ENCODE peak calls at places on chromosomes 11 and 22, in six cellular contexts. One of them, this sample, is unnamed.

GRCh38 chr11:76209671-76209955 is 3.3 kb upstream of the WNT11 start:
- DNase-seq in tibial nerve: no peak
- DNase-seq in sigmoid colon: no peak
- DNase-seq in GM12891: no peak
- DNase-seq in heart left ventricle: no peak
- DNase-seq in body of pancreas: no peak
- DNase-seq in this sample: no peak

GRCh38 chr22:31344369-31345330 is 1.5 kb downstream of the PATZ1 start:
- DNase-seq in tibial nerve: peak
- DNase-seq in GM12891: no peak
- DNase-seq in heart left ventricle: peak
- DNase-seq in body of pancreas: peak
- DNase-seq in sigmoid colon: peak
- DNase-seq in this sample: peak

GRCh38 chr11:35261197-35261596 is 122.2 kb downstream of the CD44 start:
- DNase-seq in tibial nerve: no peak
- DNase-seq in sigmoid colon: no peak
- DNase-seq in body of pancreas: no peak
- DNase-seq in GM12891: no peak
- DNase-seq in heart left ventricle: no peak
- DNase-seq in this sample: no peak

GRCh38 chr11:122804161-122804560 is 34.1 kb upstream of the CRTAM start:
- DNase-seq in GM12891: no peak
- DNase-seq in sigmoid colon: no peak
- DNase-seq in tibial nerve: no peak
- DNase-seq in body of pancreas: no peak
- DNase-seq in heart left ventricle: no peak
- DNase-seq in this sample: no peak

GRCh38 chr11:134488512-134488911 is 76.5 kb upstream of the B3GAT1 start:
- DNase-seq in tibial nerve: no peak
- DNase-seq in body of pancreas: no peak
- DNase-seq in sigmoid colon: no peak
- DNase-seq in GM12891: no peak
- DNase-seq in heart left ventricle: no peak
- DNase-seq in this sample: peak

GRCh38 chr22:30262917-30263741 is 3.5 kb downstream of the OSM start:
- DNase-seq in heart left ventricle: peak
- DNase-seq in sigmoid colon: peak
- DNase-seq in GM12891: peak
- DNase-seq in tibial nerve: peak
- DNase-seq in body of pancreas: peak
- DNase-seq in this sample: peak

GRCh38 chr11:70434813-70435300 is 36.5 kb downstream of the CTTN start:
- DNase-seq in sigmoid colon: no peak
- DNase-seq in tibial nerve: no peak
- DNase-seq in heart left ventricle: no peak
- DNase-seq in body of pancreas: no peak
- DNase-seq in GM12891: no peak
- DNase-seq in this sample: no peak

GRCh38 chr11:34609850-34610249 is 11.0 kb upstream of the EHF start:
- DNase-seq in body of pancreas: no peak
- DNase-seq in heart left ventricle: no peak
- DNase-seq in GM12891: no peak
- DNase-seq in tibial nerve: no peak
- DNase-seq in sigmoid colon: no peak
- DNase-seq in this sample: no peak

GRCh38 chr11:33135216-33135615 is 26.1 kb downstream of the CSTF3 start:
- DNase-seq in sigmoid colon: no peak
- DNase-seq in GM12891: no peak
- DNase-seq in tibial nerve: no peak
- DNase-seq in heart left ventricle: no peak
- DNase-seq in body of pancreas: no peak
- DNase-seq in this sample: no peak

GRCh38 chr11:121437018-121437685 is 15.0 kb upstream of the SORL1 start:
- DNase-seq in GM12891: no peak
- DNase-seq in sigmoid colon: no peak
- DNase-seq in tibial nerve: peak
- DNase-seq in heart left ventricle: no peak
- DNase-seq in body of pancreas: peak
- DNase-seq in this sample: peak

GRCh38 chr11:75237050-75237449 is 3.5 kb upstream of the TPBGL start:
- DNase-seq in tibial nerve: no peak
- DNase-seq in sigmoid colon: no peak
- DNase-seq in heart left ventricle: no peak
- DNase-seq in body of pancreas: no peak
- DNase-seq in GM12891: no peak
- DNase-seq in this sample: no peak

GRCh38 chr22:23762866-23763578 is at the start of gene C22orf15:
- DNase-seq in GM12891: no peak
- DNase-seq in sigmoid colon: no peak
- DNase-seq in body of pancreas: no peak
- DNase-seq in heart left ventricle: no peak
- DNase-seq in tibial nerve: no peak
- DNase-seq in this sample: no peak
- TF ChIP-seq POLR2A in GM12891: no peak
- TF ChIP-seq POLR2A in sigmoid colon: no peak
- TF ChIP-seq POLR2A in body of pancreas: no peak
- TF ChIP-seq POLR2A in heart left ventricle: no peak
- TF ChIP-seq POLR2A in tibial nerve: no peak
- TF ChIP-seq POLR2A in this sample: no peak

GRCh38 chr11:235998-236773 is at the start of gene SIRT3:
- DNase-seq in GM12891: peak
- DNase-seq in sigmoid colon: peak
- DNase-seq in heart left ventricle: peak
- DNase-seq in body of pancreas: peak
- DNase-seq in tibial nerve: peak
- DNase-seq in this sample: peak
- TF ChIP-seq POLR2A in GM12891: peak
- TF ChIP-seq POLR2A in sigmoid colon: peak
- TF ChIP-seq POLR2A in heart left ventricle: peak
- TF ChIP-seq POLR2A in body of pancreas: peak
- TF ChIP-seq POLR2A in tibial nerve: no peak
- TF ChIP-seq POLR2A in this sample: no peak

DNA sequence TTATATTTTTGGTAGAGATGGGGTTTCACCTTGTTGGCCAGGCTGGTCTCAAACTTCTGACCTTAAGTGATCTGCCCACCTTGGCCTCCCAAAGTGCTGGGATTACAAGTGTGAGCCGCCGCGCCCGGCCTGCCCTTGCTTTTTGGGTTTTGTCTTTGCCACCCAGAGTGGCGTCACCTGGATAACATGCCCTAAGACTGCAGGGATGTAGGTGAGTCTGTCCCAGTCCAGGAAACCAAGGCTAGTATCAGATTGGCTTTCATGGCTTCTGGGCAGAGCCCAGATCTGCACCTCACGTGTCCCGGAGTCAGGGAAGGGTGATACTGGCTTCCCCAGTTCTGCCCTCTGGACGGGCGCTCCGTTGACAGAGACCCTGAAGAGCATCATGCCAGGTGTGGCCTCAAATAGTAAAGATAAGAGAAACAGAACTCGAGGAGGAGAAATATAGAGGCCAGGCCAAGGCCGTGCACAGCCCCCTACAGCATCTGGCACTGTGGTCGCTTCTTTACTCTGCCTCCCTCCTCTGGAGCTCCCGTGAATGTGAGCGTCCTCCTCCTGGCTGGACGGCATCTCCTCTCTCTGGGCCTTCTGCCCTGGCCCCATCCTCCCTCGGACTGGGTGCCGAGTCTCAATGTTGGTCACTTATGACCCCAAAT is 7.8 kb upstream of the APOBEC3B start:
- DNase-seq in GM12891: no peak
- DNase-seq in heart left ventricle: no peak
- DNase-seq in body of pancreas: no peak
- DNase-seq in sigmoid colon: no peak
- DNase-seq in tibial nerve: no peak
- DNase-seq in this sample: no peak
- TF ChIP-seq POLR2A in GM12891: no peak
- TF ChIP-seq POLR2A in heart left ventricle: no peak
- TF ChIP-seq POLR2A in body of pancreas: no peak
- TF ChIP-seq POLR2A in sigmoid colon: no peak
- TF ChIP-seq POLR2A in tibial nerve: no peak
- TF ChIP-seq POLR2A in this sample: no peak

GRCh38 chr22:49368976-49369725 is 458.5 kb downstream of the BRD1 start:
- DNase-seq in body of pancreas: no peak
- DNase-seq in heart left ventricle: no peak
- DNase-seq in tibial nerve: no peak
- DNase-seq in sigmoid colon: peak
- DNase-seq in GM12891: no peak
- DNase-seq in this sample: peak
- TF ChIP-seq POLR2A in body of pancreas: no peak
- TF ChIP-seq POLR2A in heart left ventricle: no peak
- TF ChIP-seq POLR2A in tibial nerve: no peak
- TF ChIP-seq POLR2A in sigmoid colon: no peak
- TF ChIP-seq POLR2A in GM12891: no peak
- TF ChIP-seq POLR2A in this sample: no peak

DNA sequence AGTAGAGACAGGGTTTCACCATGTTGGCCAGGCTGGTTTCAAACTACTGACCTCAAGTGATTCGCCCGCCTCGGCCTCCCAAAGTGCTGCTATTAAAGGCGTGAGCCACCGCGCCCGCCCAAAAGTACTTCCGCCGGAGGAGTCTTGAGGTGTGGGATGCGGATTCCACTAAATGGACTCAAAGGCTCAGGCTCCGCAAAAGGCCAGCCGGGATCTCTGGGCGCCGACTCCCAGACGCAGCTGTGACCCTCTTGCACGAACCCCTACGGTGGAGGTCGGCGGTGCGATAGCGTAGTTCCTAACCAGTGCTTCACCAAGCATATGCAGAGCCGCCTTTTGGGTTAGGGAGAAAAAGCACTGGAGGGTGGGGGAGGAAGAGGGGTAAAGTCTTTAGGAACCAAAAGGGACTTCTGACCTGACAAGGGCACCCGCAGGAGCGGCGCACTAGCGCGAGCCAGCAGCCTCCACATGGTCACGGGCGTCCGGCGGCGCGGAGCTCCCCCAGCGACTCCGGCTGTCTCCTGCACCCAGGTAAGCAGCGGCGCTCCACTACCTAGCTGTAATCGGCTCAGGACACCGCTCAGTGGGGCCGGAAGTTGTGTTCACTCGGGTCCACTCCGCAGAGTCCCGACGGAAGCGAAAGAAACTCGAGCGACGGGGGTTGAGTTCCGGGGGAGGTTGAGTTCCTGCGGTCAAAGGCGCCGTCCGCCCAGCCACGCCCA is at the start of gene MRPL16:
- DNase-seq in heart left ventricle: peak
- DNase-seq in body of pancreas: peak
- DNase-seq in sigmoid colon: peak
- DNase-seq in tibial nerve: peak
- DNase-seq in GM12891: peak
- DNase-seq in this sample: peak
- TF ChIP-seq POLR2A in heart left ventricle: peak
- TF ChIP-seq POLR2A in body of pancreas: peak
- TF ChIP-seq POLR2A in sigmoid colon: no peak
- TF ChIP-seq POLR2A in tibial nerve: no peak
- TF ChIP-seq POLR2A in GM12891: peak
- TF ChIP-seq POLR2A in this sample: no peak

GRCh38 chr11:118679483-118679882 is at the start of gene TREH:
- DNase-seq in GM12891: no peak
- DNase-seq in body of pancreas: peak
- DNase-seq in heart left ventricle: no peak
- DNase-seq in sigmoid colon: no peak
- DNase-seq in tibial nerve: no peak
- DNase-seq in this sample: no peak
- TF ChIP-seq POLR2A in GM12891: no peak
- TF ChIP-seq POLR2A in body of pancreas: peak
- TF ChIP-seq POLR2A in heart left ventricle: no peak
- TF ChIP-seq POLR2A in sigmoid colon: no peak
- TF ChIP-seq POLR2A in tibial nerve: no peak
- TF ChIP-seq POLR2A in this sample: no peak

GRCh38 chr11:1863352-1864215 is 10.7 kb downstream of the LSP1 start:
- DNase-seq in body of pancreas: peak
- DNase-seq in GM12891: no peak
- DNase-seq in tibial nerve: peak
- DNase-seq in sigmoid colon: peak
- DNase-seq in heart left ventricle: peak
- DNase-seq in this sample: peak
- TF ChIP-seq POLR2A in body of pancreas: peak
- TF ChIP-seq POLR2A in GM12891: no peak
- TF ChIP-seq POLR2A in tibial nerve: no peak
- TF ChIP-seq POLR2A in sigmoid colon: no peak
- TF ChIP-seq POLR2A in heart left ventricle: peak
- TF ChIP-seq POLR2A in this sample: no peak

DNA sequence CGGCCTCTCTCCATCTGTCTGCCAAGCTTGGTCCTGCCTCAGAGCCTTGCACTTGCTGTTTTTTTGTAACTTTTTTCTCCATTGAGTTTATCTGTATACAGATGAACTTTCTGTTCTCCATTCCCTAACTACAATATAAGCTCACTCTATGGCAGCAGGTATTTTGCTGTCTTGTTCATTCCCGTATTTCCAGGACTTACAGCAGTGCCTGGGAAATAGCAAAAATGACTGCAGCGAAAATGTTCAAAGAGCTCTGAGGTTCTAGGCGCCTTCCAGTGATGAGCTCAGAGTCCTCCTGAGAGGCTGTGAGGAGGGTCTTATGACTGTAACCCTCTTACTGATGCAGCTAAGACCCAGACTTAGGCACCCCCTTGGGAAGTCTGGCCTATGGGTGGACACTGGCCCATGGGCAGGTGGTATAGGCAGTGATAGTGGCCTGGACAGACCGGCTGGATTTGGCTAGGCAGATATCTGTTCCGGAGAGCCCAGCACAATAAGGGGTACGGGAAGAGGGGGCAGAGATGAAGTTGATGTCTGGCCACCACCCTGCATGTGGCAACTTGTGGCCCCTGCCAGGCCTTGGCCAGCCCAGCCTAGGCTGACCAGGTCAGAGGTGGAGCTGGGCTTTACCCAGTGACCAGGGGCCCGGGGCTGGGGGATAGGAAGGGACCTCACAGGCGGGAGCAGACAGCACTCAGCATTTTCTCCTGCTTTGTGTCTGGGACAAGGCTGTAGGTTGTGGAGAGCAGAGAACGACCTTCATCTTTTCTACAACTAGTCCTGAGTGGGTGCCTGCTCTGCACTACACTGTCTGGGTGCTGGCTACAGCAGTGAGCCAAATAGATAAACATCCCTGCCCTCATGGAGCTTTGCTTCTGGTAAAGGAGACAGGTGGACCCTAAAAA is 4.6 kb downstream of the ATF4 start:
- DNase-seq in sigmoid colon: no peak
- DNase-seq in GM12891: no peak
- DNase-seq in tibial nerve: no peak
- DNase-seq in heart left ventricle: no peak
- DNase-seq in body of pancreas: no peak
- DNase-seq in this sample: no peak
- TF ChIP-seq POLR2A in sigmoid colon: no peak
- TF ChIP-seq POLR2A in GM12891: no peak
- TF ChIP-seq POLR2A in tibial nerve: no peak
- TF ChIP-seq POLR2A in heart left ventricle: no peak
- TF ChIP-seq POLR2A in body of pancreas: peak
- TF ChIP-seq POLR2A in this sample: no peak

This sample was measured in lower leg skin.